ENCODE peak calls at places on chromosomes 16 and 17, in seven cellular contexts. A is breast epithelium; E is AG09309; J is HT-29; M is SHP77 treated with DMSO at 0.1 percent for 48 hours; Z is CD4-positive, alpha-beta T cell; W is right lobe of liver. I is an unnamed sample.

GRCh38 chr16:56964243-56965148 is 2.7 kb downstream of the CETP start:
- DNase-seq in A (peak), E (peak), J (peak), M (peak), Z (peak), W (peak), I (peak)

GRCh38 chr17:49214665-49215360 is 4.3 kb downstream of the ABI3 start:
- DNase-seq in A (peak), E (no peak), J (no peak), M (no peak), Z (no peak), W (no peak), I (no peak)

GRCh38 chr17:77247048-77247541 is 106.3 kb downstream of the SEC14L1 start:
- DNase-seq in A (peak), E (no peak), J (peak), M (peak), Z (peak), W (peak), I (peak)

GRCh38 chr17:82300707-82301270 is 16.6 kb downstream of the CD7 start:
- DNase-seq in A (no peak), E (no peak), J (peak), M (peak), Z (no peak), W (peak), I (peak)

GRCh38 chr17:59311051-59311468 is 20.4 kb upstream of the YPEL2 start:
- DNase-seq in A (no peak), E (no peak), J (peak), M (peak), Z (peak), W (peak), I (no peak)

GRCh38 chr16:29971304-29971703 is 2.4 kb upstream of the TAOK2 start:
- DNase-seq in A (no peak), E (no peak), J (no peak), M (no peak), Z (no peak), W (no peak), I (no peak)

GRCh38 chr16:4241601-4242270 is at the start of gene SRL:
- DNase-seq in A (no peak), E (no peak), J (no peak), M (peak), Z (no peak), W (no peak), I (no peak)

GRCh38 chr16:46974352-46974751 is 878 bp upstream of the DNAJA2 start:
- DNase-seq in A (no peak), E (no peak), J (peak), M (peak), Z (no peak), W (no peak), I (peak)

GRCh38 chr17:40320771-40321501 is 12.0 kb downstream of the RARA start:
- DNase-seq in A (no peak), E (no peak), J (no peak), M (no peak), Z (peak), W (no peak), I (no peak)

GRCh38 chr16:1906052-1906845 is 12.0 kb downstream of the HS3ST6 start:
- DNase-seq in A (no peak), E (no peak), J (no peak), M (no peak), Z (no peak), W (no peak), I (no peak)

GRCh38 chr16:56969769-56970168 is 8.0 kb downstream of the CETP start:
- DNase-seq in A (no peak), E (no peak), J (no peak), M (no peak), Z (no peak), W (no peak), I (no peak)

GRCh38 chr16:5925850-5926249 is 828.3 kb upstream of the EEF2KMT start:
- DNase-seq in A (no peak), E (no peak), J (no peak), M (no peak), Z (no peak), W (no peak), I (no peak)

GRCh38 chr16:83954577-83955016 is 1.6 kb downstream of the OSGIN1 start:
- DNase-seq in A (no peak), E (no peak), J (peak), M (no peak), Z (no peak), W (peak), I (peak)

GRCh38 chr17:78129385-78130079 is 977 bp upstream of the TMC6 start:
- DNase-seq in A (no peak), E (no peak), J (no peak), M (no peak), Z (peak), W (no peak), I (peak)

GRCh38 chr16:64925166-64925565 is 196.7 kb downstream of the CDH11 start:
- DNase-seq in A (no peak), E (no peak), J (no peak), M (no peak), Z (no peak), W (no peak), I (no peak)

GRCh38 chr17:30376621-30377452 is 1.9 kb upstream of the CPD start:
- DNase-seq in A (no peak), E (peak), J (peak), M (peak), Z (no peak), W (no peak), I (peak)

GRCh38 chr16:84841787-84842300 is 22.1 kb downstream of the CRISPLD2 start:
- DNase-seq in A (peak), E (no peak), J (peak), M (no peak), Z (no peak), W (no peak), I (no peak)

GRCh38 chr16:68236804-68237242 is 896 bp upstream of the ESRP2 start:
- DNase-seq in A (no peak), E (no peak), J (peak), M (no peak), Z (no peak), W (no peak), I (no peak)

GRCh38 chr16:14289692-14290340 is 218.7 kb downstream of the MRTFB start:
- DNase-seq in A (no peak), E (no peak), J (peak), M (peak), Z (no peak), W (peak), I (peak)

GRCh38 chr16:68490829-68491575 is 42.7 kb upstream of the SMPD3 start:
- DNase-seq in A (peak), E (peak), J (peak), M (no peak), Z (no peak), W (no peak), I (no peak)

GRCh38 chr17:29573871-29574731 is 5.6 kb downstream of the TP53I13 start:
- DNase-seq in A (peak), E (no peak), J (no peak), M (no peak), Z (no peak), W (no peak), I (no peak)

GRCh38 chr17:59287452-59287851 is 44.0 kb upstream of the YPEL2 start:
- DNase-seq in A (no peak), E (no peak), J (no peak), M (no peak), Z (no peak), W (no peak), I (peak)

GRCh38 chr17:38552343-38552742 is 53.4 kb downstream of the SRCIN1 start:
- DNase-seq in A (no peak), E (no peak), J (no peak), M (no peak), Z (no peak), W (no peak), I (no peak)

GRCh38 chr16:68367034-68367433 is 56.2 kb downstream of the PRMT7 start:
- DNase-seq in A (no peak), E (no peak), J (peak), M (peak), Z (no peak), W (no peak), I (no peak)

GRCh38 chr16:73794936-73795335 is 501.7 kb upstream of the PSMD7 start:
- DNase-seq in A (no peak), E (no peak), J (no peak), M (no peak), Z (no peak), W (no peak), I (no peak)

GRCh38 chr16:57278494-57278893 is 6.0 kb downstream of the PLLP start:
- DNase-seq in A (no peak), E (no peak), J (no peak), M (no peak), Z (no peak), W (no peak), I (no peak)